ENCODE peak calls at places on chromosomes 3 and 15, in five cellular contexts. Q is psoas muscle, C is fibroblast of lung, Z is heart right ventricle, P is SK-N-SH. B is an unnamed sample.

GRCh38 chr3:171654809-171655208 is 155.5 kb downstream of the PLD1 start:
- DNase-seq in Q (peak; percentile 68), C (peak; percentile 58), Z (peak; percentile 79), P (no peak), B (peak; percentile 88)

GRCh38 chr3:29582310-29582709 is 301.4 kb downstream of the RBMS3 start:
- DNase-seq in Q (no peak), C (no peak), Z (no peak), P (peak; percentile 44), B (no peak)

GRCh38 chr3:125129512-125129962 is 73.7 kb upstream of the HEG1 start:
- DNase-seq in Q (peak; percentile 82), C (peak; percentile 100), Z (no peak), P (no peak), B (peak; percentile 86)

GRCh38 chr3:45554001-45554691 is 40.4 kb upstream of the LIMD1 start:
- DNase-seq in Q (peak; percentile 69), C (peak; percentile 73), Z (peak; percentile 64), P (no peak), B (no peak)

GRCh38 chr3:188830955-188831354 is 340.8 kb upstream of the TPRG1 start:
- DNase-seq in Q (no peak), C (no peak), Z (no peak), P (peak; percentile 8), B (no peak)

GRCh38 chr3:54882114-54882833 is 45.6 kb downstream of the LRTM1 start:
- DNase-seq in Q (no peak), C (peak; percentile 99), Z (no peak), P (no peak), B (no peak)

GRCh38 chr3:128091586-128091985 is 32.0 kb downstream of the RUVBL1 start:
- DNase-seq in Q (no peak), C (no peak), Z (no peak), P (no peak), B (no peak)

GRCh38 chr3:168914662-168915061 is 748.9 kb downstream of the MECOM start:
- DNase-seq in Q (no peak), C (peak; percentile 74), Z (no peak), P (no peak), B (no peak)

GRCh38 chr3:108342829-108343478 is 46.6 kb downstream of the HHLA2 start:
- DNase-seq in Q (no peak), C (peak; percentile 84), Z (no peak), P (no peak), B (no peak)

GRCh38 chr3:67361770-67362169 is 292.6 kb downstream of the SUCLG2 start:
- DNase-seq in Q (no peak), C (peak; percentile 5), Z (no peak), P (no peak), B (no peak)

GRCh38 chr3:117893638-117894037 is 1141.0 kb downstream of the IGSF11 start:
- DNase-seq in Q (no peak), C (peak; percentile 64), Z (no peak), P (no peak), B (no peak)

GRCh38 chr15:62403164-62403809 is 238.2 kb upstream of the C2CD4B start:
- DNase-seq in Q (no peak), C (peak; percentile 77), Z (no peak), P (no peak), B (no peak)

GRCh38 chr15:35560258-35560657 is 14.3 kb upstream of the DPH6 start:
- DNase-seq in Q (no peak), C (no peak), Z (no peak), P (no peak), B (no peak)

GRCh38 chr15:40307421-40308165 is at the start of gene PLCB2:
- DNase-seq in Q (no peak), C (no peak), Z (no peak), P (no peak), B (no peak)

GRCh38 chr3:127306361-127307112 is 18.7 kb upstream of the PRR20G start:
- DNase-seq in Q (no peak), C (no peak), Z (no peak), P (no peak), B (no peak)

GRCh38 chr15:39478996-39479395 is 101.9 kb upstream of the THBS1 start:
- DNase-seq in Q (no peak), C (no peak), Z (no peak), P (no peak), B (no peak)

GRCh38 chr15:55873024-55873745 is 120.2 kb downstream of the NEDD4 start:
- DNase-seq in Q (no peak), C (peak; percentile 39), Z (no peak), P (peak; percentile 10), B (no peak)

GRCh38 chr3:161800985-161801559 is 304.5 kb downstream of the OTOL1 start:
- DNase-seq in Q (no peak), C (no peak), Z (no peak), P (no peak), B (no peak)

GRCh38 chr3:141710888-141711616 is 27.0 kb upstream of the RNF7 start:
- DNase-seq in Q (no peak), C (peak; percentile 93), Z (no peak), P (no peak), B (no peak)

GRCh38 chr3:100972293-100972692 is 20.9 kb downstream of the ABI3BP start:
- DNase-seq in Q (no peak), C (no peak), Z (no peak), P (no peak), B (no peak)

GRCh38 chr15:53072077-53072476 is 281.9 kb upstream of the ONECUT1 start:
- DNase-seq in Q (peak; percentile 16), C (peak; percentile 63), Z (peak; percentile 4), P (no peak), B (no peak)

GRCh38 chr3:114380233-114380645 is 86.4 kb downstream of the TIGIT start:
- DNase-seq in Q (peak; percentile 69), C (peak; percentile 97), Z (peak; percentile 81), P (no peak), B (peak; percentile 44)

GRCh38 chr3:195043612-195044144 is 227.3 kb downstream of the XXYLT1 start:
- DNase-seq in Q (no peak), C (no peak), Z (no peak), P (no peak), B (no peak)

GRCh38 chr3:169613895-169614294 is 49.6 kb downstream of the MECOM start:
- DNase-seq in Q (no peak), C (no peak), Z (no peak), P (no peak), B (no peak)

GRCh38 chr15:40336129-40337122 is 4.3 kb downstream of the CCDC9B start:
- DNase-seq in Q (no peak), C (no peak), Z (no peak), P (no peak), B (no peak)

GRCh38 chr3:5188419-5189405 is 1.2 kb downstream of the EDEM1 start:
- DNase-seq in Q (no peak), C (peak; percentile 30), Z (peak; percentile 19), P (peak; percentile 41), B (no peak)

GRCh38 chr15:81001180-81002003 is 669 bp downstream of the TLNRD1 start:
- DNase-seq in Q (peak; percentile 62), C (peak; percentile 47), Z (peak; percentile 75), P (peak; percentile 77), B (peak; percentile 57)

GRCh38 chr3:17233398-17233800 is 348.6 kb downstream of the PLCL2 start:
- DNase-seq in Q (no peak), C (peak; percentile 72), Z (peak; percentile 11), P (peak; percentile 45), B (no peak)

GRCh38 chr3:67033091-67033490 is 35.0 kb downstream of the KBTBD8 start:
- DNase-seq in Q (no peak), C (no peak), Z (no peak), P (no peak), B (no peak)

GRCh38 chr3:49131576-49131975 is 1.3 kb downstream of the LAMB2 start:
- DNase-seq in Q (no peak), C (no peak), Z (no peak), P (no peak), B (no peak)

GRCh38 chr3:46847744-46848143 is 15.5 kb downstream of the MYL3 start:
- DNase-seq in Q (no peak), C (no peak), Z (no peak), P (no peak), B (no peak)

GRCh38 chr3:27323087-27323570 is 46.1 kb downstream of the NEK10 start:
- DNase-seq in Q (no peak), C (no peak), Z (no peak), P (no peak), B (no peak)

GRCh38 chr3:128495435-128495970 is 2.5 kb upstream of the GATA2 start:
- DNase-seq in Q (no peak), C (no peak), Z (no peak), P (peak; percentile 66), B (peak; percentile 54)

GRCh38 chr15:31343831-31344230 is 17.2 kb downstream of the KLF13 start:
- DNase-seq in Q (no peak), C (no peak), Z (no peak), P (peak; percentile 28), B (no peak)
- H3K4me1 ChIP-seq in Q (peaks cover 85% of the 10 kb centered on the region), C (peaks cover 13% of the 10 kb centered on the region), Z (peaks cover 100% of the 10 kb centered on the region), P (peaks cover 8% of the 10 kb centered on the region), B (peaks cover 45% of the 10 kb centered on the region)

GRCh38 chr3:10363935-10364334 is 43.0 kb upstream of the SEC13 start:
- DNase-seq in Q (no peak), C (no peak), Z (no peak), P (no peak), B (no peak)
- H3K4me1 ChIP-seq in Q (no peaks in the 10 kb centered on the region), C (peaks cover 15% of the 10 kb centered on the region), Z (peaks cover 11% of the 10 kb centered on the region), P (no peaks in the 10 kb centered on the region), B (no peaks in the 10 kb centered on the region)

DNA sequence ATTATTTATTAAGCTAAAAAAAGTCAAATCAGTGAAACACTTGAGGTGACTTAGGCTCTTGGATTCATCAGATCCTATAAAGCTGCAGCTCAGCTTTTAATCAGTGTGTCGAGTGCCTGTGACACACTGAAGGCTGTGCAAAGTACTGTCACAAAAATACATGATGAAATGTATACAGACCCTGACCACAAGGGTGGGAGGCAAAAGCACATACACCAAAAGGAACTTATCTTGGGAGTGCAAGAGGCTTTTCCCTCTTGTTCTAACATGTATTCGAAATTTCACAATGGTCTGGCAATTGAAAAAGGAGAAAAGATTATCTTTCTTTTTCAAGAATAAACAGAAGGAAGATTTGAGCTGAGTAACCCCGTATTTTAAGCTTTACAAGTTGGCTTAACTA is 35.9 kb downstream of the VGLL4 start:
- DNase-seq in Q (no peak), C (peak; percentile 54), Z (no peak), P (no peak), B (no peak)
- H3K4me1 ChIP-seq in Q (peaks cover 74% of the 10 kb centered on the region), C (peaks cover 18% of the 10 kb centered on the region), Z (peaks cover 83% of the 10 kb centered on the region), P (peaks cover 38% of the 10 kb centered on the region), B (peaks cover 16% of the 10 kb centered on the region)

DNA sequence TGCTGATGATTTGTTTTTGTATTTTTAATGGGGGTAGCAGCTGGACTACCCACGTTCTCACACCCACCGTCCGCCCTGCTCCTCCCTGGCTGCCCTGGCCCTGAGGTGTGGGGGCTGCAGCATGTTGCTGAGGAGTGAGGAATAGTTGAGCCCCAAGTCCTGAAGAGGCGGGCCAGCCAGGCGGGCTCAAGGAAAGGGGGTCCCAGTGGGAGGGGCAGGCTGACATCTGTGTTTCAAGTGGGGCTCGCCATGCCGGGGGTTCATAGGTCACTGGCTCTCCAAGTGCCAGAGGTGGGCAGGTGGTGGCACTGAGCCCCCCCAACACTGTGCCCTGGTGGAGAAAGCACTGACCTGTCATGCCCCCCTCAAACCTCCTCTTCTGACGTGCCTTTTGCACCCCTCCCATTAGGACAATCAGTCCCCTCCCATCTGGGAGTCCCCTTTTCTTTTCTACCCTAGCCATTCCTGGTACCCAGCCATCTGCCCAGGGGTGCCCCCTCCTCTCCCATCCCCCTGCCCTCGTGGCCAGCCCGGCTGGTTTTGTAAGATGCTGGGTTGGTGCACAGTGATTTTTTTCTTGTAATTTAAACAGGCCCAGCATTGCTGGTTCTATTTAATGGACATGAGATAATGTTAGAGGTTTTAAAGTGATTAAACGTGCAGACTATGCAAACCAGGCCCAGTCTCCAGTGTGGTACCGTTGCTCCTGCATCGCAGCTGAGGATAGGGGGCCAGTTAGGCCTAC is 1.4 kb upstream of the FES start:
- DNase-seq in Q (no peak), C (no peak), Z (no peak), P (no peak), B (no peak)
- H3K4me1 ChIP-seq in Q (peaks cover 12% of the 10 kb centered on the region), C (peaks cover 17% of the 10 kb centered on the region), Z (peaks cover 46% of the 10 kb centered on the region), P (no peaks in the 10 kb centered on the region), B (peaks cover 17% of the 10 kb centered on the region)

B was measured in tibial artery.